ENCODE peak calls at places on chromosomes 12 and 14, in eight cellular contexts. O is endothelial cell; H is occipital lobe; G is SK-N-DZ; L is cardiac fibroblast; Z is non-pigmented ciliary epithelial cell; X is caudate nucleus; T is central memory CD4-positive, alpha-beta T cell. F is an unnamed sample.

GRCh38 chr12:92138626-92139025 is 7.0 kb downstream of the BTG1 start:
- DNase-seq in O (no peak), H (no peak), G (no peak), L (no peak), Z (no peak), X (no peak), T (no peak), F (no peak)

GRCh38 chr12:74539261-74539660 is 1.6 kb downstream of the ATXN7L3B start:
- DNase-seq in O (no peak), H (no peak), G (no peak), L (peak; percentile 4), Z (no peak), X (no peak), T (no peak), F (no peak)

GRCh38 chr14:71086571-71086970 is 179.3 kb downstream of the PCNX1 start:
- DNase-seq in O (no peak), H (no peak), G (peak; percentile 80), L (no peak), Z (no peak), X (peak; percentile 13), T (no peak), F (no peak)

GRCh38 chr14:101320386-101320785 is 240.9 kb upstream of the DIO3 start:
- DNase-seq in O (no peak), H (no peak), G (no peak), L (no peak), Z (no peak), X (no peak), T (no peak), F (no peak)

GRCh38 chr12:20588057-20588456 is 107.1 kb upstream of the SLCO1C1 start:
- DNase-seq in O (no peak), H (peak; percentile 17), G (peak; percentile 96), L (no peak), Z (no peak), X (peak; percentile 43), T (no peak), F (no peak)

GRCh38 chr14:31880935-31881334 is 196.2 kb upstream of the ARHGAP5 start:
- DNase-seq in O (no peak), H (no peak), G (no peak), L (peak; percentile 76), Z (peak; percentile 92), X (no peak), T (no peak), F (peak; percentile 39)

GRCh38 chr12:64544371-64544770 is 65.9 kb upstream of the RASSF3 start:
- DNase-seq in O (no peak), H (no peak), G (no peak), L (no peak), Z (no peak), X (no peak), T (no peak), F (no peak)

GRCh38 chr14:51852541-51852940 is 7.9 kb upstream of the GNG2 start:
- DNase-seq in O (no peak), H (no peak), G (no peak), L (peak; percentile 41), Z (no peak), X (no peak), T (no peak), F (no peak)

GRCh38 chr12:21296751-21297406 is 37.8 kb downstream of the SLCO1A2 start:
- DNase-seq in O (no peak), H (no peak), G (peak; percentile 36), L (peak; percentile 25), Z (no peak), X (no peak), T (no peak), F (no peak)

GRCh38 chr12:66803972-66804371 is 125.1 kb upstream of the GRIP1 start:
- DNase-seq in O (no peak), H (peak; percentile 16), G (peak; percentile 75), L (no peak), Z (no peak), X (no peak), T (no peak), F (no peak)

GRCh38 chr12:76555226-76555767 is 4.3 kb downstream of the OSBPL8 start:
- DNase-seq in O (no peak), H (no peak), G (no peak), L (no peak), Z (no peak), X (no peak), T (no peak), F (no peak)

GRCh38 chr12:25648460-25648859 is 95.4 kb upstream of the LMNTD1 start:
- DNase-seq in O (peak; percentile 24), H (peak; percentile 8), G (peak; percentile 69), L (peak; percentile 79), Z (peak; percentile 36), X (peak; percentile 13), T (no peak), F (peak; percentile 82)